ENCODE peak calls at places on chromosome 21, in five cellular contexts. C is ascending aorta, G is HFFc6, I is type B pancreatic cell, Y is heart left ventricle. V is an unnamed sample.

GRCh38 chr21:27202301-27202700 is 235.4 kb upstream of the ADAMTS5 start:
- DNase-seq in C (no peak), G (no peak), I (no peak), Y (no peak), V (no peak)

GRCh38 chr21:33121715-33122475 is 52.0 kb downstream of the OLIG1 start:
- DNase-seq in C (no peak), G (peak; percentile 39), I (no peak), Y (no peak), V (peak; percentile 31)

GRCh38 chr21:21163904-21164303 is 165.7 kb downstream of the NCAM2 start:
- DNase-seq in C (no peak), G (peak; percentile 61), I (no peak), Y (peak; percentile 39), V (peak; percentile 70)

GRCh38 chr21:44057960-44058651 is 46.0 kb downstream of the TRAPPC10 start:
- DNase-seq in C (no peak), G (no peak), I (no peak), Y (no peak), V (no peak)

GRCh38 chr21:34892196-34892595 is 156.9 kb downstream of the RUNX1 start:
- DNase-seq in C (no peak), G (no peak), I (no peak), Y (no peak), V (no peak)

GRCh38 chr21:32626633-32627196 is 14.5 kb upstream of the CFAP298 start:
- DNase-seq in C (no peak), G (peak; percentile 85), I (no peak), Y (no peak), V (peak; percentile 1)

GRCh38 chr21:39452207-39452964 is 616 bp downstream of the SH3BGR start:
- DNase-seq in C (no peak), G (peak; percentile 32), I (no peak), Y (no peak), V (no peak)

GRCh38 chr21:28738882-28739281 is 253.8 kb downstream of the LTN1 start:
- DNase-seq in C (no peak), G (no peak), I (no peak), Y (no peak), V (no peak)

GRCh38 chr21:35159881-35160280 is 110.8 kb upstream of the RUNX1 start:
- DNase-seq in C (no peak), G (peak; percentile 24), I (no peak), Y (no peak), V (peak; percentile 81)

GRCh38 chr21:32597205-32597604 is 11.9 kb upstream of the TCP10L start:
- DNase-seq in C (no peak), G (peak; percentile 93), I (no peak), Y (no peak), V (peak; percentile 78)

GRCh38 chr21:29091032-29091431 is 17.6 kb upstream of the CCT8 start:
- DNase-seq in C (no peak), G (peak; percentile 86), I (no peak), Y (no peak), V (peak; percentile 65)

GRCh38 chr21:35933466-35933865 is 126.9 kb downstream of the SETD4 start:
- DNase-seq in C (peak; percentile 34), G (peak; percentile 92), I (no peak), Y (peak; percentile 59), V (peak; percentile 80)

GRCh38 chr21:35045539-35046222 is 3.4 kb downstream of the RUNX1 start:
- DNase-seq in C (no peak), G (no peak), I (no peak), Y (no peak), V (no peak)

GRCh38 chr21:17391811-17392340 is 121.0 kb upstream of the CXADR start:
- DNase-seq in C (no peak), G (no peak), I (no peak), Y (no peak), V (peak; percentile 48)

GRCh38 chr21:26710155-26710554 is 135.1 kb downstream of the ADAMTS1 start:
- DNase-seq in C (no peak), G (no peak), I (no peak), Y (no peak), V (no peak)

GRCh38 chr21:38984982-38985422 is 179.3 kb downstream of the ETS2 start:
- DNase-seq in C (no peak), G (peak; percentile 86), I (no peak), Y (no peak), V (peak; percentile 28)

GRCh38 chr21:25791321-25791720 is 56.5 kb downstream of the GABPA start:
- DNase-seq in C (no peak), G (no peak), I (no peak), Y (no peak), V (no peak)

GRCh38 chr21:43881283-43881682 is 16.3 kb downstream of the AGPAT3 start:
- DNase-seq in C (no peak), G (no peak), I (no peak), Y (no peak), V (no peak)

GRCh38 chr21:39319251-39319756 is 5.9 kb upstream of the BRWD1 start:
- DNase-seq in C (no peak), G (no peak), I (no peak), Y (peak; percentile 26), V (no peak)

GRCh38 chr21:38495242-38495641 is 3.0 kb downstream of the ERG start:
- DNase-seq in C (no peak), G (no peak), I (no peak), Y (no peak), V (no peak)

GRCh38 chr21:31078796-31079195 is 40.5 kb upstream of the KRTAP19-8 start:
- DNase-seq in C (no peak), G (no peak), I (no peak), Y (no peak), V (no peak)

GRCh38 chr21:31752967-31753366 is 21.0 kb upstream of the SCAF4 start:
- DNase-seq in C (no peak), G (no peak), I (no peak), Y (no peak), V (no peak)

GRCh38 chr21:34029724-34030528 is 43.5 kb upstream of the MRPS6 start:
- DNase-seq in C (no peak), G (peak; percentile 75), I (no peak), Y (peak; percentile 36), V (peak; percentile 84)

GRCh38 chr21:33543505-33544129 is 779 bp downstream of the SON start:
- DNase-seq in C (no peak), G (peak; percentile 20), I (peak; percentile 79), Y (peak; percentile 78), V (no peak)

GRCh38 chr21:17454315-17455027 is 58.4 kb upstream of the CXADR start:
- DNase-seq in C (no peak), G (peak; percentile 98), I (peak; percentile 85), Y (no peak), V (peak; percentile 85)

GRCh38 chr21:18147678-18148077 is 97.0 kb upstream of the CHODL start:
- DNase-seq in C (no peak), G (no peak), I (no peak), Y (no peak), V (peak; percentile 52)

GRCh38 chr21:16587141-16587570 is 857.4 kb downstream of the USP25 start:
- DNase-seq in C (peak; percentile 10), G (peak; percentile 69), I (no peak), Y (peak; percentile 32), V (peak; percentile 89)

GRCh38 chr21:28827422-28827821 is 165.3 kb downstream of the LTN1 start:
- DNase-seq in C (no peak), G (peak; percentile 25), I (no peak), Y (no peak), V (peak; percentile 13)

GRCh38 chr21:32712043-32712442 is 15.8 kb downstream of the SYNJ1 start:
- DNase-seq in C (no peak), G (no peak), I (no peak), Y (no peak), V (no peak)

GRCh38 chr21:46350571-46350970 is 26.6 kb downstream of the PCNT start:
- DNase-seq in C (no peak), G (no peak), I (no peak), Y (no peak), V (no peak)

GRCh38 chr21:39048064-39048463 is 135.2 kb downstream of the PSMG1 start:
- DNase-seq in C (no peak), G (no peak), I (peak; percentile 69), Y (peak; percentile 60), V (peak; percentile 94)

GRCh38 chr21:33157303-33157702 is 72.4 kb upstream of the IFNAR2 start:
- DNase-seq in C (no peak), G (no peak), I (no peak), Y (no peak), V (no peak)

GRCh38 chr21:37073417-37074194 is 552 bp downstream of the TTC3 start:
- DNase-seq in C (peak; percentile 24), G (no peak), I (no peak), Y (peak; percentile 47), V (peak; percentile 38)
- TF ChIP-seq CTCF in C (no peak), G (peak; percentile 42), I (no peak), Y (no peak), V (no peak)

GRCh38 chr21:15431053-15431452 is 298.7 kb upstream of the USP25 start:
- DNase-seq in C (no peak), G (no peak), I (no peak), Y (no peak), V (no peak)
- TF ChIP-seq CTCF in C (no peak), G (no peak), I (no peak), Y (no peak), V (no peak)

GRCh38 chr21:41847066-41847804 is 31.9 kb downstream of the PRDM15 start:
- DNase-seq in C (no peak), G (no peak), I (no peak), Y (no peak), V (no peak)
- TF ChIP-seq CTCF in C (no peak), G (peak; percentile 11), I (peak; percentile 34), Y (no peak), V (no peak)

GRCh38 chr21:42862123-42862475 is 17.2 kb downstream of the WDR4 start:
- DNase-seq in C (no peak), G (no peak), I (no peak), Y (no peak), V (no peak)
- TF ChIP-seq CTCF in C (no peak), G (no peak), I (no peak), Y (no peak), V (no peak)

DNA sequence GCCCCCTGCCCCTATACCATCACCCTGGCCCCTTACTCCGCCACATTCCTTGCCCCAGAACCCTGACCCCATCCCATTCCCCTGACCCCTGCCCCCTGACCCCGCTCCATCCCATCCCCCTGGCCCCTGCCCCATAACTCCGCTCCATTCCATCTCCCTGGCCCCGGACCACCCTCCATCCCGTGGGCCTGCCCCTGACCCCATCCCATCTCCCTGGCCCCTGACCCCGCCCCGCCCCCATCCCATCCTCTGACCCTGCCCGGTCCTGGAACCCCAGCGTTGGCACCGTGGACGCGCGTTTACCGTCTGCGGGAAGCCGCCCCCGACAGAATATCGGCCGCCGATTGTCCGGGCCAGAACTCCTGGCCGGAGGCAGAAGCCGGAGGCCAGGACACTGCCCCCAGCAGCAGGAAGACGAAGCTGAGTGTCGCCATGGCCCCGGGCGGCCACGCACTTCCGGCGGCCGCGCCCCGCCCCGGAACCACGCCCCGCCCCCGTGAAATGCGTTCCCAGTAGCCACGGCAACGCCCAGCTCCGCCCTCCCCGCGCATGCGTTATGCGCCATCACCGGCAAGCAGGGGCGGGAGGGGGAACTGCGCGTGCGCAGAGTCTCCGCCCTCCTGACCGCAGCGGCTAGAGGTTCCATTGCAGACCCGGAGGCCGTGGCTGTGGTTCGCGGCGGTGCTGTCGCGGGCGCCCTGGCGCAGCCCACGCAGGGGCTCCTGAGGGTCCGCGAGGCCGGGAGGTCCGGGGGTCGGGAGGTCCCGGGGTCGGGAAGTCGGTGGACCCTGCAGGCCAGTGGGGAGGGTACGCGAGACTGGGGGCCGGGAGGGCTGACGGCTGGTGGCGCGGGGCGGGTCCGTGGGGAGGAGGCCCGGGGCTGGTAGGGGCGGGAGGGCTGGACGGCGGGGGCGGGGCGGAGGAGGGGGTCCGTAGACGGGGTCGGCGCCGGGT is at the start of gene POFUT2:
- DNase-seq in C (peak; percentile 83), G (peak; percentile 92), I (peak; percentile 100), Y (peak; percentile 97), V (peak; percentile 95)
- TF ChIP-seq CTCF in C (no peak), G (no peak), I (no peak), Y (no peak), V (no peak)

V was measured in MCF 10A.